ENCODE peak calls at places on chromosomes 3 and 15, in six cellular contexts. Z is breast epithelium, I is H9, G is transverse colon, B is osteoblast, R is aorta. L is an unnamed sample. For H3K4me1, the result is how much of the 10 kb centered on the place peaks cover.

GRCh38 chr15:70421197-70421482 is 323.4 kb upstream of the TLE3 start:
- DNase-seq in Z (no peak), I (no peak), G (no peak), B (no peak), R (no peak), L (no peak)

GRCh38 chr3:120909602-120909878 is 1.5 kb downstream of the STXBP5L start:
- DNase-seq in Z (no peak), I (peak), G (no peak), B (no peak), R (no peak), L (no peak)

GRCh38 chr3:171201825-171202224 is 175.3 kb upstream of the SLC2A2 start:
- DNase-seq in Z (no peak), I (no peak), G (no peak), B (no peak), R (no peak), L (no peak)

GRCh38 chr3:153783106-153783505 is 338.1 kb upstream of the ARHGEF26 start:
- DNase-seq in Z (no peak), I (no peak), G (no peak), B (peak), R (no peak), L (no peak)

GRCh38 chr15:41581110-41581509 is 22.1 kb downstream of the TYRO3 start:
- DNase-seq in Z (no peak), I (peak), G (no peak), B (peak), R (no peak), L (no peak)

GRCh38 chr3:69200384-69201068 is 78.1 kb upstream of the LMOD3 start:
- DNase-seq in Z (peak), I (no peak), G (peak), B (no peak), R (no peak), L (no peak)

GRCh38 chr15:41559489-41560177 is 621 bp downstream of the TYRO3 start:
- DNase-seq in Z (no peak), I (peak), G (no peak), B (peak), R (no peak), L (no peak)

GRCh38 chr3:49298511-49298910 is 21.5 kb upstream of the C3orf62 start:
- DNase-seq in Z (no peak), I (no peak), G (no peak), B (no peak), R (no peak), L (no peak)

GRCh38 chr3:12479919-12480425 is 4.3 kb upstream of the TSEN2 start:
- DNase-seq in Z (no peak), I (peak), G (peak), B (peak), R (no peak), L (no peak)

GRCh38 chr15:35603298-35603697 is 57.3 kb upstream of the DPH6 start:
- DNase-seq in Z (no peak), I (no peak), G (no peak), B (peak), R (no peak), L (no peak)

GRCh38 chr3:78497692-78498091 is 1270.1 kb downstream of the ROBO1 start:
- DNase-seq in Z (no peak), I (no peak), G (no peak), B (no peak), R (no peak), L (no peak)

GRCh38 chr3:185503467-185503975 is 4.7 kb upstream of the TMEM41A start:
- DNase-seq in Z (no peak), I (no peak), G (peak), B (no peak), R (no peak), L (no peak)

GRCh38 chr3:154193174-154193573 is 72.0 kb downstream of the ARHGEF26 start:
- DNase-seq in Z (no peak), I (no peak), G (no peak), B (no peak), R (no peak), L (no peak)

GRCh38 chr3:195238626-195239118 is 32.3 kb downstream of the XXYLT1 start:
- DNase-seq in Z (peak), I (peak), G (peak), B (no peak), R (no peak), L (no peak)

GRCh38 chr15:75923756-75924155 is 20.1 kb downstream of the FBXO22 start:
- DNase-seq in Z (no peak), I (no peak), G (no peak), B (no peak), R (no peak), L (no peak)

GRCh38 chr15:34794590-34795206 is 651 bp downstream of the ACTC1 start:
- DNase-seq in Z (no peak), I (peak), G (no peak), B (peak), R (peak), L (no peak)

GRCh38 chr3:190097617-190098016 is 23.1 kb downstream of the P3H2 start:
- DNase-seq in Z (no peak), I (no peak), G (no peak), B (peak), R (no peak), L (no peak)

GRCh38 chr3:190099099-190099498 is 21.6 kb downstream of the P3H2 start:
- DNase-seq in Z (no peak), I (no peak), G (no peak), B (no peak), R (no peak), L (no peak)

GRCh38 chr3:190094201-190094718 is 26.4 kb downstream of the P3H2 start:
- DNase-seq in Z (no peak), I (no peak), G (no peak), B (peak), R (no peak), L (no peak)

GRCh38 chr3:190096345-190096744 is 24.4 kb downstream of the P3H2 start:
- DNase-seq in Z (no peak), I (no peak), G (no peak), B (no peak), R (no peak), L (no peak)

DNA sequence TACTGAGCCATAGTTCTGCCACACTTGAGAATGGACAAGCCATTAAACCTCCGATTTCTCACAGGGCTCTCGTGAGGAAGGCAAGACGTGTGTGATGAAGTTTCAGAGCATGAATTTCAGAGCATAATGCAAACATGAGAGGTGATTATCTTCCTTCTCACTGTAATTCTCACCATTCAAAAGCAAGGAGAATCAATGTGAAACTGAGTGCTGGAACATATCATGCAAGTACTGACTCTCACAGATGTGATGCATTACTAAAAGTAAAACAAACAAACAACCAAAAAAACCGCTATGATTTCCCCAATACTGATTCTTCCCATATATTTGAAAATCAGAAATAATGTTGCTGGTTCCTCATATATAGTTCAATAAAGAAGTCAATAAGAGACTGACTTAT is 23.7 kb downstream of the P3H2 start:
- DNase-seq in Z (no peak), I (no peak), G (no peak), B (no peak), R (no peak), L (no peak)
- H3K4me1 ChIP-seq in Z (under half), I (under half), G (under half), B (half or more), R (under half), L (under half)

DNA sequence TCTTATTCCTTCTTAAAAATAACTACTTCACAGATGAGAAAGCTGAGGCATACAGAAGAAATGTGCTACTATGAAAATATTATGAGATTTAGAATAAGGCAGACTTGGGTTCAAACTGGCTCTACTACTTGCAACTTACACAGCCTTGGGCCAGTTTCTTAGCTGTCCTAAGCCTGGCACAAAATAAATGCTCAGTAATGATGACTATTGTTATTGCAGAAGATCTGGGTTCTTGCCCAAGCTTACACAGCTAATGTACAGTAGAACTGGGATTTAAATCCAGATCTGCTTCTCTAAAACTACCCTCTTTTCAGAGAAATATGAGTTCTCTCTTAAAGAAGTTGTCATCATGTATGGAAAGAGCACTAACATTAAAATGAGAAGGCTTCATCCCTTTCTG is 228.2 kb upstream of the TPRG1 start:
- DNase-seq in Z (no peak), I (no peak), G (no peak), B (peak), R (no peak), L (no peak)
- H3K4me1 ChIP-seq in Z (under half), I (under half), G (under half), B (under half), R (under half), L (under half)

DNA sequence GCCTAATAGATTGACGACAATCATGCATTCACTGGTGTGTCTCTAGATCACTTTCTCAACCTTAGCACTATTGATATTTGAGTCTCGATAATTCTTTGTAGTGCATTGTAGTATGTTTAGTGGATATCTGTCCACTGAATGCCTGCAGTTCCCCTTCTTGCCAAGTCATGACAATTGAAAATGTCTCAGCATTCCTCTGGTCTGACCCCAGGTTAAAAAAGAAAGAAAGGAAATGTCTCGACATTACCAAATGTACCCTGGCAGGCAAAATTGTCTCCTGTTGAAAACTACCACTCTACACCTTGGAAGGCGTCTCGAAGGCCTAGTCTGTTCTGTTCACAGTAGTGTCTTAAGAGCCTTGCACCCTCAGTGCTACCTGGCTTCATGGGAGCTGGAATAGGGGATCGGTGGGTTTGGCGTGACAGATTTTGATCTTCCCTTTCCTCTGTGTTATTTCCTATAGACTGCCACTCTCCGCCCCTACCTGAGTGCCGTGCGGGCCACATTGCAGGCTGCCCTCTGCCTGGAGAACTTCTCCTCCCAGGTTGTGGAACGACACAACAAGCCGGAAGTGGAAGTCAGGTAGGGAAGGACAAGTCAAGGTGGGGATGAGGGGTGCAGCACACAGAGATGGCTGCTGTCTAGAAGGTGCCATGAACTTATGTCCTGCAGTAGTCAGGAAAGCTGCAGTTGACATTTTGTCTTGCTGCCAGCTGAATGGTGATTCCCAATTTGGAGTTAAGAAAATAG is 4.5 kb downstream of the ARPC4 start:
- DNase-seq in Z (no peak), I (no peak), G (no peak), B (peak), R (peak), L (no peak)
- H3K4me1 ChIP-seq in Z (under half), I (under half), G (under half), B (under half), R (under half), L (under half)

GRCh38 chr3:123388811-123389210 is 60.1 kb downstream of the ADCY5 start:
- DNase-seq in Z (no peak), I (no peak), G (no peak), B (no peak), R (peak), L (no peak)
- H3K4me1 ChIP-seq in Z (under half), I (under half), G (under half), B (under half), R (under half), L (under half)

DNA sequence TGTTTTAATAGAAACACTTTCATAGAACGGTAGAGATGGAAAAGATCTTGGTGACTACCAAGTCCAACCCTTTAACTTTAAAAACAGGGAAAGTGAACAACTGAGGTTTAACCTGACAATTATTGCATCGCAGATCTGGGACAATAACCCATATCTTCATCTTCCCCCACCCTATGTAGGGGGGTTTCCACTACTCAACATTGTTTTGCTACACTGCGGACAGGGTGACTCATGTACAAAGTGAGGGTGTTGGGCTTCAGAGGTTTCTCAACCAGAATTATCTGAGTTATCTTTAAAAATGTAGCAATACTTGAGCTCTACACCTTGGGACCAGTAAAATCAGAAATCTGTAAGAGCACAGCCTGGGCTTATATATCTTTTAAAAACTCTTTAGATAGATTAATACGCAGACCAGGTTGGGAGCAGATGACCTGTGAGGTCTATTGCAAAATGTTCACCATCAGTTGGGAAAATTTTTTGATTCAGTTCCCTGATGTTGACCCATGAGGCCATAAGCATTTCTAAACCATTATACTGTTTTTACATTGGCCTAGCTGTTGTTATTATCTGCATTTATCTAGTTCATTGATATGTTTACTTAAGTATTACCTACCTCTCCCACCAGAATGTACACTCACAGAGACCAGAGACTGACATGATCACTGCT is 103.6 kb upstream of the ICE2 start:
- DNase-seq in Z (no peak), I (no peak), G (no peak), B (no peak), R (no peak), L (no peak)
- H3K4me1 ChIP-seq in Z (under half), I (under half), G (under half), B (under half), R (under half), L (half or more)

GRCh38 chr3:112004187-112004586 is 5.5 kb downstream of the TAGLN3 start:
- DNase-seq in Z (no peak), I (no peak), G (no peak), B (no peak), R (no peak), L (no peak)
- H3K4me1 ChIP-seq in Z (under half), I (under half), G (under half), B (under half), R (under half), L (under half)

GRCh38 chr15:59611277-59612260 is at the start of gene GCNT3:
- DNase-seq in Z (no peak), I (no peak), G (peak), B (peak), R (no peak), L (no peak)
- H3K4me1 ChIP-seq in Z (under half), I (under half), G (under half), B (under half), R (under half), L (under half)

DNA sequence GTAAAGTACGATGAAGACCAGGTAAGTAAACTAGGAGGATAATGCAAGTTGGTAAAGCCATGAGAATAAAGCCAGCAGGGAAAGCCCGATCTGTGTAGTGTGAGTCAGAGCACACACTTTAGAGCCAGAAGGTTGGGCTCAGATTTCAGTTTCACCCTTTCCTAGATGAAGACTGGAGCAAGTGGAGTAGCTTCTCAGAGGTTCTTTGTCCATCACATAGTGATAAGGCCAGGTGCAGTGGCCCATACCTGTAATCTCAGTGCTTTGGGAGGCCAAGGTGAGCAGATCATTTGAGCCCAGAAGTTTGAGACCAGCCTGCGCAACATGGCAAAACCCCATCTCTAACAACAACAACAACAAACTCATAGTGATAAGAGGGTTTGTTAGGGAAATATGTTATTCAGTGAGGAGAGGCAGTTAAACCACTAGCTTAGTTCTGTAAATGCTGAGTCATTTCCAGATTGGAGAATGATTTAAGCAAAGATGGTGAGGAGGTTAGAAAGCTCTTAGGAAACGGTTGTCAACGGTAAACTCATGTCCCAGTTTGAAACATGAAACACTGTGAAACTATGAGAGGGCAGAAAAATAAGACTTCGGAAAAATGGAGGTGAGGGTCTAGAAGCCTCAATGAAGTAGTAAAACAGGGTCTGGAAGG is 39.0 kb downstream of the IL12A start:
- DNase-seq in Z (no peak), I (no peak), G (no peak), B (peak), R (no peak), L (no peak)
- H3K4me1 ChIP-seq in Z (under half), I (under half), G (under half), B (under half), R (under half), L (under half)